ENCODE peak calls at places on chromosomes 3 and 15, in four cellular contexts. One of them, this sample, is unnamed.

GRCh38 chr15:52558196-52558595 is 10.6 kb downstream of the ARPP19 start:
- DNase-seq in neuronal stem cell: no peak
- DNase-seq in H9: no peak
- DNase-seq in H1: no peak
- DNase-seq in this sample: peak; percentile 78

GRCh38 chr15:94397377-94397776 is 166.0 kb downstream of the MCTP2 start:
- DNase-seq in neuronal stem cell: no peak
- DNase-seq in H9: no peak
- DNase-seq in H1: no peak
- DNase-seq in this sample: no peak

GRCh38 chr3:38648659-38649499 is 608 bp downstream of the SCN5A start:
- DNase-seq in neuronal stem cell: no peak
- DNase-seq in H9: peak; percentile 36
- DNase-seq in H1: no peak
- DNase-seq in this sample: no peak

GRCh38 chr3:179513867-179514266 is 48.9 kb upstream of the ACTL6A start:
- DNase-seq in neuronal stem cell: no peak
- DNase-seq in H9: no peak
- DNase-seq in H1: no peak
- DNase-seq in this sample: peak; percentile 33

GRCh38 chr3:23968467-23969184 is 23.5 kb downstream of the NR1D2 start:
- DNase-seq in neuronal stem cell: no peak
- DNase-seq in H9: no peak
- DNase-seq in H1: no peak
- DNase-seq in this sample: peak; percentile 51

GRCh38 chr3:116340680-116341216 is 104.5 kb downstream of the LSAMP start:
- DNase-seq in neuronal stem cell: no peak
- DNase-seq in H9: no peak
- DNase-seq in H1: no peak
- DNase-seq in this sample: peak; percentile 56

GRCh38 chr3:174953068-174953467 is 93.9 kb downstream of the NAALADL2 start:
- DNase-seq in neuronal stem cell: no peak
- DNase-seq in H9: no peak
- DNase-seq in H1: no peak
- DNase-seq in this sample: no peak

GRCh38 chr3:32176989-32177701 is 61.3 kb upstream of the CMTM8 start:
- DNase-seq in neuronal stem cell: peak; percentile 60
- DNase-seq in H9: peak; percentile 70
- DNase-seq in H1: peak; percentile 34
- DNase-seq in this sample: peak; percentile 37

GRCh38 chr15:29990035-29990434 is 92.7 kb upstream of the GOLGA8J start:
- DNase-seq in neuronal stem cell: no peak
- DNase-seq in H9: no peak
- DNase-seq in H1: no peak
- DNase-seq in this sample: no peak

GRCh38 chr3:33915796-33916589 is 117.6 kb downstream of the PDCD6IP start:
- DNase-seq in neuronal stem cell: no peak
- DNase-seq in H9: no peak
- DNase-seq in H1: peak; percentile 5
- DNase-seq in this sample: peak; percentile 28

GRCh38 chr3:58418227-58418626 is 15.4 kb downstream of the PDHB start:
- DNase-seq in neuronal stem cell: no peak
- DNase-seq in H9: no peak
- DNase-seq in H1: no peak
- DNase-seq in this sample: no peak

GRCh38 chr15:78767331-78767951 is 43.8 kb downstream of the ADAMTS7 start:
- DNase-seq in neuronal stem cell: no peak
- DNase-seq in H9: no peak
- DNase-seq in H1: no peak
- DNase-seq in this sample: no peak

GRCh38 chr3:192816274-192816853 is 89.0 kb upstream of the FGF12 start:
- DNase-seq in neuronal stem cell: peak; percentile 36
- DNase-seq in H9: no peak
- DNase-seq in H1: no peak
- DNase-seq in this sample: peak; percentile 73

GRCh38 chr15:83571820-83572707 is 81.9 kb upstream of the ADAMTSL3 start:
- DNase-seq in neuronal stem cell: peak; percentile 41
- DNase-seq in H9: no peak
- DNase-seq in H1: no peak
- DNase-seq in this sample: peak; percentile 19

GRCh38 chr15:81966628-81967027 is 79.2 kb downstream of the MEX3B start:
- DNase-seq in neuronal stem cell: no peak
- DNase-seq in H9: no peak
- DNase-seq in H1: no peak
- DNase-seq in this sample: peak; percentile 29

GRCh38 chr15:60070838-60071493 is 66.9 kb downstream of the FOXB1 start:
- DNase-seq in neuronal stem cell: no peak
- DNase-seq in H9: no peak
- DNase-seq in H1: no peak
- DNase-seq in this sample: peak; percentile 82

GRCh38 chr3:170154084-170154483 is 27.4 kb downstream of the PHC3 start:
- DNase-seq in neuronal stem cell: no peak
- DNase-seq in H9: no peak
- DNase-seq in H1: no peak
- DNase-seq in this sample: peak; percentile 60

GRCh38 chr15:92076536-92076935 is 223.0 kb downstream of the SLCO3A1 start:
- DNase-seq in neuronal stem cell: no peak
- DNase-seq in H9: no peak
- DNase-seq in H1: no peak
- DNase-seq in this sample: no peak

GRCh38 chr3:115436767-115437301 is 186.5 kb upstream of the GAP43 start:
- DNase-seq in neuronal stem cell: no peak
- DNase-seq in H9: peak; percentile 35
- DNase-seq in H1: peak; percentile 13
- DNase-seq in this sample: peak; percentile 93

GRCh38 chr3:123028233-123028828 is 768 bp upstream of the SEMA5B start:
- DNase-seq in neuronal stem cell: peak; percentile 44
- DNase-seq in H9: peak; percentile 60
- DNase-seq in H1: no peak
- DNase-seq in this sample: peak; percentile 72

GRCh38 chr3:15812183-15812582 is 14.4 kb upstream of the ANKRD28 start:
- DNase-seq in neuronal stem cell: no peak
- DNase-seq in H9: no peak
- DNase-seq in H1: no peak
- DNase-seq in this sample: peak; percentile 36

GRCh38 chr3:72722930-72723726 is 125.1 kb downstream of the SHQ1 start:
- DNase-seq in neuronal stem cell: no peak
- DNase-seq in H9: no peak
- DNase-seq in H1: no peak
- DNase-seq in this sample: peak; percentile 73

GRCh38 chr3:170560717-170561382 is 25.0 kb downstream of the SLC7A14 start:
- DNase-seq in neuronal stem cell: no peak
- DNase-seq in H9: no peak
- DNase-seq in H1: no peak
- DNase-seq in this sample: no peak

GRCh38 chr15:78540955-78541743 is 905 bp downstream of the PSMA4 start:
- DNase-seq in neuronal stem cell: no peak
- DNase-seq in H9: no peak
- DNase-seq in H1: no peak
- DNase-seq in this sample: peak; percentile 5

GRCh38 chr3:98563661-98564281 is 29.6 kb downstream of the CPOX start:
- DNase-seq in neuronal stem cell: no peak
- DNase-seq in H9: no peak
- DNase-seq in H1: no peak
- DNase-seq in this sample: peak; percentile 61

GRCh38 chr3:197023241-197023997 is 6.2 kb downstream of the MELTF start:
- DNase-seq in neuronal stem cell: no peak
- DNase-seq in H9: no peak
- DNase-seq in H1: no peak
- DNase-seq in this sample: no peak

GRCh38 chr15:37289109-37289765 is 188.9 kb upstream of the MEIS2 start:
- DNase-seq in neuronal stem cell: no peak
- DNase-seq in H9: peak; percentile 46
- DNase-seq in H1: no peak
- DNase-seq in this sample: peak; percentile 5

GRCh38 chr3:143502101-143502500 is 346.2 kb downstream of the SLC9A9 start:
- DNase-seq in neuronal stem cell: no peak
- DNase-seq in H9: no peak
- DNase-seq in H1: no peak
- DNase-seq in this sample: no peak

GRCh38 chr3:61360297-61360696 is 109.0 kb upstream of the FHIT start:
- DNase-seq in neuronal stem cell: no peak
- DNase-seq in H9: no peak
- DNase-seq in H1: no peak
- DNase-seq in this sample: no peak
- H2BK120ac ChIP-seq in neuronal stem cell: no peak overlapping the region
- H2BK120ac ChIP-seq in H9: no peak overlapping the region
- H2BK120ac ChIP-seq in H1: no peak overlapping the region
- H2BK120ac ChIP-seq in this sample: no peak overlapping the region

DNA sequence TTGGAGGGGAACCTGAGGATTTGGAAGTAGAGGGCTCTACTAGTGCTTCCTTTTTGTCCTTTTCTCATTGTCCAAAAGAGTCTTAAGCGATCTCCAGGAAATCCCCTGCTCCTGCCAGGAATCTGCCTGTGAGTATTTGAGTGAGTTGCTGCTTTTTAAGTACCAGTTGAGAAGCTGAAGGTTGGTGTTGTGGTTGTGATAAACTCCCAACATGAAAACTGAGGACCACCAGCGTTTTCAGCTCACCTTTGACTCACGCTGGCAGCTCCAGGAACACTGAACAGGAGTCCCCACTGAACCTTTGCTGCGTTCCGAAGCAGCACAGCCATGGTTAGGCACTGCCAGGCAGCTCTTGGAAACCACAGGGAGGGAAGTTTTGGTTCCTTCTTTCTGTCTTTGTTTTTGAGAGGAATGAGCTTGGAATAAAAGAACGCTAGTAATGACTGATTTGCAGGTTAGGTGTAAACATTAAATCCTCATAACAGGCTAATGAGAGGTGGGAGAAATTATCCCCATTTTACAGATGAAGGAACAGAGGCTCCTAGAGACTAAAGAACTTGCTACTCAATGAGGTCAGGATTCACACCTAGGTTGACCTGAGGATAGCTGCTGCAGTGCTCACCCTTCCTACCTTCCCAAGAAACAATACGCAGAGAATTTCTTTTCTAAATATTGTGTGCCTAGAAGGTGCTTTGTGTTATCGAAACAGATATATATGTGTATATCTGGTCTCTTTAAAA is 106.1 kb downstream of the IGF1R start:
- DNase-seq in neuronal stem cell: peak; percentile 46
- DNase-seq in H9: no peak
- DNase-seq in H1: no peak
- DNase-seq in this sample: peak; percentile 41
- H3K18ac ChIP-seq in neuronal stem cell: peak overlapping the region; percentile 20
- H3K18ac ChIP-seq in H9: no peak overlapping the region
- H3K18ac ChIP-seq in H1: peak overlapping the region; percentile 55
- H3K18ac ChIP-seq in this sample: no peak overlapping the region

DNA sequence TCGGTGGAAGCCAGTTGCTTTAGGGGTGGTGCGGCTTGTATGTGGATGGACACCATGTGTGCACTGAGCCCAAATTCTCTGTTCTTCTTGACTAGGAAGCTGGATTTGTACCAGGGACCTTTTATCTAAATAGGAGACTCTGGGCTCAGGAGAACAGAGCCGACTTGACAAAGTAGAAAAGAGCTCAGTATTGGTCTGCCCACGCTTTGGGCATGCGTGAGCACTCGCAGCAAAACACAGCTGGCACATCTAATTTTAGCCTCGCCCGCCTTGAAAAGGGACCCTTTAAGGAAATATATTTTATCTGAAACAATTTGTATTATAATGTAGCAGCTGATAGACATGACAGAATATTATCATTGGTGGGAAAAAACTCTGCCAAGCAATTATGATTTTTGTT is 1.0 kb upstream of the RBMS3 start:
- DNase-seq in neuronal stem cell: no peak
- DNase-seq in H9: no peak
- DNase-seq in H1: no peak
- DNase-seq in this sample: peak; percentile 43
- H2BK120ac ChIP-seq in neuronal stem cell: no peak overlapping the region
- H2BK120ac ChIP-seq in H9: no peak overlapping the region
- H2BK120ac ChIP-seq in H1: no peak overlapping the region
- H2BK120ac ChIP-seq in this sample: peak overlapping the region; percentile 48

GRCh38 chr3:44198265-44198956 is 43.3 kb upstream of the TOPAZ1 start:
- DNase-seq in neuronal stem cell: peak; percentile 83
- DNase-seq in H9: peak; percentile 77
- DNase-seq in H1: peak; percentile 21
- DNase-seq in this sample: peak; percentile 67

DNA sequence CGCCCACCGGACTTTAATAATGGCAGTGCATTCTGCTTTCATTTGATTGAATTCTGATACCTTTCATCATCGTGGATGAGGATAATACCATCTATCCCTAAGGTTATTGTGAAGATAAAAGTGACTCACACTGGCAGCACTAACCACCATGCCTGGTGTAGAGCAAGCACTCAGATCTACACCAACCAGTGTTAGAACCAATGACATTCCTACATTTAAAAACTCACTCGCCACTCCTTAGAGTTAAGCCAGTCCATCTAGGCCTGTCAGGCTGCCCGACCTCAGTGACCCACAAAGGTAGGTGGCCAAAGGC is 42.8 kb upstream of the TOPAZ1 start:
- DNase-seq in neuronal stem cell: no peak
- DNase-seq in H9: no peak
- DNase-seq in H1: no peak
- DNase-seq in this sample: no peak
- H3K18ac ChIP-seq in neuronal stem cell: no peak overlapping the region
- H3K18ac ChIP-seq in H9: no peak overlapping the region
- H3K18ac ChIP-seq in H1: no peak overlapping the region
- H3K18ac ChIP-seq in this sample: no peak overlapping the region

GRCh38 chr3:2823437-2824211 is 286.6 kb downstream of the IL5RA start:
- DNase-seq in neuronal stem cell: no peak
- DNase-seq in H9: no peak
- DNase-seq in H1: no peak
- DNase-seq in this sample: no peak

GRCh38 chr3:2819571-2819970 is 290.6 kb downstream of the IL5RA start:
- DNase-seq in neuronal stem cell: no peak
- DNase-seq in H9: no peak
- DNase-seq in H1: no peak
- DNase-seq in this sample: no peak

GRCh38 chr3:2823016-2823415 is 287.2 kb downstream of the IL5RA start:
- DNase-seq in neuronal stem cell: no peak
- DNase-seq in H9: no peak
- DNase-seq in H1: no peak
- DNase-seq in this sample: no peak

GRCh38 chr3:2826036-2826435 is 284.1 kb downstream of the IL5RA start:
- DNase-seq in neuronal stem cell: no peak
- DNase-seq in H9: no peak
- DNase-seq in H1: no peak
- DNase-seq in this sample: no peak

GRCh38 chr3:2822611-2823010 is 287.6 kb downstream of the IL5RA start:
- DNase-seq in neuronal stem cell: no peak
- DNase-seq in H9: no peak
- DNase-seq in H1: no peak
- DNase-seq in this sample: no peak
- H2BK120ac ChIP-seq in neuronal stem cell: no peak overlapping the region
- H2BK120ac ChIP-seq in H9: no peak overlapping the region
- H2BK120ac ChIP-seq in H1: no peak overlapping the region
- H2BK120ac ChIP-seq in this sample: no peak overlapping the region

GRCh38 chr3:12428131-12428530 is 56.1 kb upstream of the TSEN2 start:
- DNase-seq in neuronal stem cell: no peak
- DNase-seq in H9: no peak
- DNase-seq in H1: no peak
- DNase-seq in this sample: no peak
- H3K18ac ChIP-seq in neuronal stem cell: peak overlapping the region; percentile 9
- H3K18ac ChIP-seq in H9: no peak overlapping the region
- H3K18ac ChIP-seq in H1: no peak overlapping the region
- H3K18ac ChIP-seq in this sample: no peak overlapping the region